ENCODE peak calls at places on chromosomes 12 and 14, in four cellular contexts. K is WTC11, W is left lung, B is OCI-LY7. X is an unnamed sample.

GRCh38 chr14:89171168-89171567 is 245.9 kb downstream of the FOXN3 start:
- DNase-seq in K (no peak), W (no peak), B (no peak), X (no peak)

GRCh38 chr12:103956515-103957027 is 9.1 kb upstream of the TDG start:
- DNase-seq in K (no peak), W (no peak), B (no peak), X (peak; percentile 13)

GRCh38 chr12:77104281-77104680 is 38.9 kb upstream of the E2F7 start:
- DNase-seq in K (no peak), W (no peak), B (no peak), X (no peak)

GRCh38 chr12:63844391-63845341 is at the start of gene SRGAP1:
- DNase-seq in K (no peak), W (peak; percentile 68), B (no peak), X (no peak)

GRCh38 chr12:47286676-47287075 is 206.9 kb upstream of the AMIGO2 start:
- DNase-seq in K (no peak), W (no peak), B (no peak), X (no peak)

GRCh38 chr14:24837280-24838046 is 203.5 kb upstream of the GZMB start:
- DNase-seq in K (no peak), W (no peak), B (no peak), X (no peak)

GRCh38 chr12:25546318-25546717 is 6.8 kb downstream of the LMNTD1 start:
- DNase-seq in K (no peak), W (no peak), B (no peak), X (no peak)

GRCh38 chr12:77947326-77947725 is 116.6 kb downstream of the NAV3 start:
- DNase-seq in K (no peak), W (no peak), B (no peak), X (no peak)

GRCh38 chr12:52060498-52061177 is 9.1 kb upstream of the ATG101 start:
- DNase-seq in K (no peak), W (no peak), B (no peak), X (no peak)

GRCh38 chr12:13154027-13154538 is 42.4 kb upstream of the EMP1 start:
- DNase-seq in K (no peak), W (no peak), B (no peak), X (no peak)

GRCh38 chr14:51035611-51036192 is 59.2 kb downstream of the TRIM9 start:
- DNase-seq in K (no peak), W (no peak), B (no peak), X (no peak)

GRCh38 chr12:30754383-30754749 is 385 bp downstream of the CAPRIN2 start:
- DNase-seq in K (no peak), W (no peak), B (no peak), X (no peak)

GRCh38 chr12:75011120-75011519 is 198.5 kb downstream of the KCNC2 start:
- DNase-seq in K (no peak), W (no peak), B (no peak), X (no peak)

GRCh38 chr12:102043928-102044327 is 17.9 kb downstream of the WASHC3 start:
- DNase-seq in K (no peak), W (no peak), B (peak; percentile 7), X (no peak)

GRCh38 chr12:43921666-43922337 is 85.9 kb downstream of the TMEM117 start:
- DNase-seq in K (no peak), W (no peak), B (no peak), X (no peak)

GRCh38 chr12:102965281-102966155 is 8.0 kb downstream of the ASCL1 start:
- DNase-seq in K (peak; percentile 54), W (no peak), B (no peak), X (no peak)

GRCh38 chr14:89504084-89504483 is 87.1 kb upstream of the FOXN3 start:
- DNase-seq in K (no peak), W (no peak), B (no peak), X (no peak)

DNA sequence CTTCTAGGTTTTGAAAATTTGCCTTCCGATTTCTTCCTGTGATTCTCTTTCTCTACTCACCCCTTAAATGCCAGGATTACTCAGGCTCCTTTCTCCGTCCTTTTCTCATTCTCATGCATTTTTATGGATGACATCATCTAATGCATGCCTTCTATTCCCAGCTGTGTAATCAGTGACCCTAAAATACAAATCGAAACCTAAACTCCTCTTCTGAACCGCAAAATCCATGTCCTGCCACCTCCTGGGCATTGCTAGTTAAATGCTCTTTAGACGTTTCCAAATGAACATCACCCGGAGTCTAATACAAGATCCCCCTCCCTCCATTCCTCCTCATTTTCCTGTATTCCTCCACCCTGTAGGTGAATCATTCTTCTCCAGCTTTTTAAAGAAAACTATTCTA is 1703.1 kb upstream of the FLRT2 start:
- DNase-seq in K (no peak), W (no peak), B (no peak), X (no peak)
- TF ChIP-seq CTCF in K (no peak), W (no peak), B (no peak), X (no peak)

DNA sequence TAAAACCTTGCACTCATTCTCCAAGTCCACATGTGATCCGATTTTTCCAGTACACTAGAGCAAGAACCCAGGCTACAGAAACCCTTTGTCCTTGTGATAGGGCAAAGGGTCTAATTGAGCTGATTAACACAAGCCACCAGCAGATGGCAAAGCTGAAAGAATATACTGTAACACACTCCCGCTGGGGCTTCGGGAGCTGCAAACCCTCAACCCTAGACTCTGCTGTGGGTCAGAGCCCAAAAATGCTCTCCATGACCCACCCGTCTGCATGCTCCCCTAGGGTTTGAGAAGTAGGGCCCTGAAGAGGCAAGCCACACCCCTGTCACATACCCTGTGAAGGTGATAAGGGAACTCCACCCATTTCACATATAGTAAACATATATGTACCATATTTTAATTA is 33.6 kb upstream of the PCNX1 start:
- DNase-seq in K (no peak), W (no peak), B (peak; percentile 9), X (no peak)
- TF ChIP-seq CTCF in K (no peak), W (no peak), B (peak; percentile 27), X (no peak)

GRCh38 chr12:97940105-97940504 is 477.5 kb downstream of the RMST start:
- DNase-seq in K (no peak), W (no peak), B (no peak), X (no peak)
- TF ChIP-seq CTCF in K (no peak), W (no peak), B (no peak), X (no peak)

GRCh38 chr12:98721204-98721702 is 76.2 kb downstream of the APAF1 start:
- DNase-seq in K (no peak), W (no peak), B (no peak), X (no peak)

GRCh38 chr12:98727196-98727595 is 82.1 kb downstream of the APAF1 start:
- DNase-seq in K (no peak), W (no peak), B (no peak), X (no peak)

GRCh38 chr12:98724384-98725155 is 79.5 kb downstream of the APAF1 start:
- DNase-seq in K (no peak), W (no peak), B (no peak), X (no peak)

GRCh38 chr12:98719515-98720504 is 74.7 kb downstream of the APAF1 start:
- DNase-seq in K (no peak), W (no peak), B (no peak), X (no peak)

GRCh38 chr12:98725481-98726247 is 80.6 kb downstream of the APAF1 start:
- DNase-seq in K (peak; percentile 62), W (no peak), B (peak; percentile 56), X (no peak)
- TF ChIP-seq CTCF in K (peak; percentile 25), W (no peak), B (peak; percentile 82), X (peak; percentile 9)

DNA sequence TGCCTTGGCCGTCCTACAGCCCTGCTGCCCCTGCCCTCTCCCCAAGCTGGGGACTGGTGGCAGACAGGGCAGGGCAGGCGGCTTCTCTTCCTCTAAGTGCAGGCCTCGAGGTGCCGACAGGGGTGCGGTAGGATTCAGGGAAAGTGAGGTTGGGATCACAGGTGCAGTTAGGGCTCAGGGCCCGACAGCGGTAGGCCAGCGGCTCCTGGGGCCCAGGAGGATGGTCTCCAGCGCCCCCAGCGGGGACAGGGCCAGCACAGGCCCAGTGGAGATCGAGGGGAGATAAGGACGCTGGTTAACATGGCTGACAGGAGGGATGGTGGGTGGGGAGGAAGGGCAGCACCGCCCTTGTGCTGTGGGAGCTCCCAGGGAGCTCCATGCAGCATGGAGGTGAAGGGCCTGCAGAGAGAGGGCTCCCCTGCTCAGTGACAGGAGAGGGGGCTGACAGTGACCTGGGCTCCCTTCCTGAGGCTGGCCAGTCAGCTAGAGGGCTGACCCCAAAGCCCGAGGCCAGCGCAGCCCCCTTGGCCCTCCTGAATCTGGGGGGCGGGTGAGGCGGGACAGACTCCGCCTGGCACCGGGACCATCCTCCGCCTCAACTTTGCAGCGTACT is 860 bp upstream of the CRIP1 start:
- DNase-seq in K (peak; percentile 78), W (no peak), B (no peak), X (no peak)
- TF ChIP-seq CTCF in K (no peak), W (peak; percentile 24), B (peak; percentile 41), X (peak; percentile 45)

DNA sequence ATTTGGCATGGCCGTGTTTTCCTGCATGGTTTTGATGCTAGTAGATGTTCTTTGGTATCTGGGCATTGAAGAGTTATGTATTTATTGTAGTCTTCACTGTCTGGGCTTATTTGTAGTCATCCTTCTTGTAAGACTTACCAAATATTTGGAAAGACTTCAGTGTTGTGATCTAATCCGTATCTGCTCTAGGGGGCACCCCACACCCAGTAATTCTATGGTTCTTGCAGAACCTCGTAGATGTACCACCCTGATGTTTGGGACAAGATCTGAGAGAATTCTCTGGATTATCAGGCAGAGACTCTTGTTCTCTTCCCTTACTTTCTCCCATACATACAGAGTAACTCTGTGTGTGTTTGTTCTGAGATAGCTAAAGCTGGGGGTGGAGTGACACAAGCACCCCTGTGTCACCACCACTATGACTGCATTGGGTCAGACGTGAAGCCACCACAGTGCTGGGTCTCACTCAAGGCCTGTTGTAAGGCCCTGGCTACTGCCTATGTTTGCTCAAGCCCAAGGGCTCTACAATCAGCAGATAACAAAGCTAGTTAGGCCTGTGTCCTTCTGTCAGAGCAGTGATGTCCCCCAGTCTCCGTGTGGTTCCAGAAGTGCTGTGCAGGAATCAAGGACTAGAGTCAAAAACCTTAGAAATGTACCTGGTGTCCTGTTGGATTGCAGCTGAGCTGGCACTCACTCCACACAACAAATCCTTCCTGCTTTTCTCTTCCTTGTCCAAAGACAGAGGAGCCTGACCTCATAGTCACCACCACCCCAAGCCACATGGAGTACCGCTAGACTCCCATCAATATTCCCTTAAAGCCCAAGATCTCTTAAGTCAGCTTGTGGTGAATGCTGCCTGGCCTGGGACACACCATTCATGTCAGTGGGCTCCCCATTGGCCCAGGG is 9.5 kb downstream of the RDH16 start:
- DNase-seq in K (peak; percentile 28), W (no peak), B (peak; percentile 7), X (no peak)
- TF ChIP-seq CTCF in K (no peak), W (no peak), B (peak; percentile 49), X (no peak)

GRCh38 chr14:70047598-70048312 is 141.0 kb downstream of the SLC8A3 start:
- DNase-seq in K (no peak), W (no peak), B (no peak), X (no peak)

GRCh38 chr14:70045296-70045695 is 143.5 kb downstream of the SLC8A3 start:
- DNase-seq in K (no peak), W (no peak), B (no peak), X (no peak)

GRCh38 chr14:70048313-70048654 is 140.5 kb downstream of the SLC8A3 start:
- DNase-seq in K (no peak), W (no peak), B (no peak), X (no peak)

GRCh38 chr14:70045715-70046535 is 142.8 kb downstream of the SLC8A3 start:
- DNase-seq in K (peak; percentile 81), W (peak; percentile 54), B (no peak), X (peak; percentile 13)
- TF ChIP-seq CTCF in K (peak; percentile 61), W (peak; percentile 54), B (peak; percentile 14), X (no peak)